ENCODE peak calls at places on chromosomes 16 and 17, in seven cellular contexts. V is EL; E is MM.1S; R is activated T-cell treated with anti-CD3 and anti-CD28 coated beads for 24 hours; K is NCI-H2029; Q is CD8-positive, alpha-beta memory T cell; G is aorta. J is an unnamed sample.

GRCh38 chr16:720990-721764 is at the start of gene ANTKMT:
- DNase-seq in V (peak; percentile 79), E (peak; percentile 94), R (peak; percentile 68), K (peak; percentile 78), Q (peak; percentile 84), G (peak; percentile 80), J (peak; percentile 88)

GRCh38 chr17:73546770-73547345 is 97.4 kb downstream of the SDK2 start:
- DNase-seq in V (no peak), E (peak; percentile 18), R (no peak), K (no peak), Q (no peak), G (peak; percentile 74), J (no peak)

GRCh38 chr17:29390856-29391631 is 881 bp downstream of the TAOK1 start:
- DNase-seq in V (peak; percentile 40), E (no peak), R (no peak), K (no peak), Q (peak; percentile 5), G (no peak), J (peak; percentile 11)

GRCh38 chr16:85752511-85753420 is 1.9 kb upstream of the C16orf74 start:
- DNase-seq in V (peak; percentile 48), E (no peak), R (no peak), K (peak; percentile 55), Q (no peak), G (no peak), J (no peak)

GRCh38 chr17:77385750-77386501 is 245.2 kb downstream of the SEC14L1 start:
- DNase-seq in V (peak; percentile 38), E (no peak), R (no peak), K (no peak), Q (no peak), G (peak; percentile 76), J (no peak)

GRCh38 chr16:56734429-56734828 is 4.5 kb downstream of the NUP93 start:
- DNase-seq in V (peak; percentile 48), E (no peak), R (no peak), K (no peak), Q (no peak), G (no peak), J (no peak)

GRCh38 chr16:8963010-8963824 is 489 bp downstream of the USP7 start:
- DNase-seq in V (no peak), E (no peak), R (no peak), K (no peak), Q (no peak), G (peak; percentile 53), J (no peak)

GRCh38 chr16:73420244-73421040 is 372.5 kb upstream of the ZFHX3 start:
- DNase-seq in V (peak; percentile 19), E (no peak), R (no peak), K (no peak), Q (no peak), G (no peak), J (no peak)

GRCh38 chr17:3960764-3961163 is 3.5 kb downstream of the ATP2A3 start:
- DNase-seq in V (no peak), E (no peak), R (no peak), K (peak; percentile 54), Q (no peak), G (peak; percentile 62), J (no peak)

GRCh38 chr17:82737981-82738877 is 2.8 kb downstream of the FN3K start:
- DNase-seq in V (no peak), E (no peak), R (no peak), K (peak; percentile 82), Q (no peak), G (peak; percentile 42), J (no peak)

GRCh38 chr16:70694088-70694487 is 8.2 kb upstream of the MTSS2 start:
- DNase-seq in V (peak; percentile 97), E (no peak), R (no peak), K (no peak), Q (no peak), G (no peak), J (no peak)

GRCh38 chr17:19876524-19877161 is 8.9 kb upstream of the ULK2 start:
- DNase-seq in V (no peak), E (no peak), R (peak; percentile 8), K (no peak), Q (peak; percentile 61), G (peak; percentile 89), J (peak; percentile 55)

GRCh38 chr17:46976626-46977270 is 2.3 kb downstream of the RPRML start:
- DNase-seq in V (no peak), E (no peak), R (no peak), K (no peak), Q (no peak), G (no peak), J (no peak)

GRCh38 chr16:67969286-67970039 is 1.0 kb upstream of the SLC12A4 start:
- DNase-seq in V (no peak), E (no peak), R (no peak), K (no peak), Q (peak; percentile 18), G (no peak), J (no peak)

GRCh38 chr16:24839347-24839972 is 6.3 kb upstream of the SLC5A11 start:
- DNase-seq in V (no peak), E (no peak), R (no peak), K (no peak), Q (no peak), G (no peak), J (no peak)

GRCh38 chr17:44065668-44066203 is 735 bp downstream of the LSM12 start:
- DNase-seq in V (no peak), E (no peak), R (peak; percentile 3), K (no peak), Q (peak; percentile 8), G (no peak), J (no peak)

GRCh38 chr16:48913384-48913783 is 303.4 kb upstream of the N4BP1 start:
- DNase-seq in V (no peak), E (no peak), R (no peak), K (no peak), Q (no peak), G (no peak), J (no peak)

GRCh38 chr17:82548681-82549303 is 29.3 kb downstream of the FOXK2 start:
- DNase-seq in V (no peak), E (no peak), R (no peak), K (peak; percentile 25), Q (no peak), G (peak; percentile 78), J (no peak)

GRCh38 chr16:47787695-47788094 is 326.6 kb downstream of the PHKB start:
- DNase-seq in V (peak; percentile 8), E (no peak), R (no peak), K (no peak), Q (no peak), G (no peak), J (no peak)

GRCh38 chr17:27846042-27846655 is 45.8 kb upstream of the NOS2 start:
- DNase-seq in V (no peak), E (no peak), R (no peak), K (no peak), Q (peak; percentile 58), G (no peak), J (peak; percentile 63)

GRCh38 chr17:80887639-80888175 is 103.9 kb upstream of the CHMP6 start:
- DNase-seq in V (no peak), E (no peak), R (no peak), K (no peak), Q (no peak), G (no peak), J (no peak)

GRCh38 chr16:84504420-84505248 is at the start of gene MEAK7:
- DNase-seq in V (peak; percentile 99), E (peak; percentile 92), R (peak; percentile 98), K (peak; percentile 82), Q (peak; percentile 94), G (peak; percentile 99), J (peak; percentile 98)